ENCODE peak calls at places on chromosome 7, in eight cellular contexts. I is AG04450, P is ovary, U is neural crest cell, C is endothelial cell of umbilical vein, V is NB4, A is heart left ventricle, H is endothelial cell. X is an unnamed sample.

GRCh38 chr7:12646139-12646538 is 41.3 kb upstream of the ARL4A start:
- DNase-seq in I (no peak), P (no peak), U (no peak), C (no peak), V (no peak), A (no peak), H (no peak), X (no peak)

GRCh38 chr7:105316578-105317375 is 71.9 kb downstream of the SRPK2 start:
- DNase-seq in I (no peak), P (no peak), U (no peak), C (no peak), V (no peak), A (no peak), H (no peak), X (no peak)

GRCh38 chr7:27106181-27106905 is 3.9 kb upstream of the HOXA2 start:
- DNase-seq in I (no peak), P (peak), U (no peak), C (peak), V (no peak), A (no peak), H (no peak), X (no peak)

GRCh38 chr7:112995091-112995824 is 91.4 kb downstream of the GPR85 start:
- DNase-seq in I (no peak), P (no peak), U (no peak), C (no peak), V (no peak), A (peak), H (no peak), X (no peak)

GRCh38 chr7:125059861-125060456 is 130.3 kb upstream of the POT1 start:
- DNase-seq in I (no peak), P (no peak), U (no peak), C (peak), V (peak), A (no peak), H (no peak), X (no peak)

GRCh38 chr7:102415685-102416225 is 17.6 kb upstream of the ORAI2 start:
- DNase-seq in I (no peak), P (no peak), U (no peak), C (peak), V (no peak), A (no peak), H (no peak), X (peak)

GRCh38 chr7:42493436-42494198 is 256.6 kb upstream of the GLI3 start:
- DNase-seq in I (peak), P (peak), U (peak), C (peak), V (no peak), A (peak), H (peak), X (no peak)

GRCh38 chr7:156238366-156239133 is 402.0 kb upstream of the RNF32 start:
- DNase-seq in I (no peak), P (no peak), U (no peak), C (no peak), V (no peak), A (no peak), H (no peak), X (no peak)

GRCh38 chr7:36078816-36079360 is 74.2 kb upstream of the EEPD1 start:
- DNase-seq in I (no peak), P (no peak), U (no peak), C (no peak), V (no peak), A (no peak), H (no peak), X (no peak)

GRCh38 chr7:19023477-19023876 is 94.0 kb downstream of the TWIST1 start:
- DNase-seq in I (no peak), P (no peak), U (no peak), C (no peak), V (no peak), A (no peak), H (no peak), X (no peak)

GRCh38 chr7:2710256-2710655 is 22.3 kb downstream of the AMZ1 start:
- DNase-seq in I (no peak), P (no peak), U (no peak), C (no peak), V (no peak), A (peak), H (no peak), X (peak)

GRCh38 chr7:64883113-64883905 is 19.8 kb upstream of the ZNF273 start:
- DNase-seq in I (no peak), P (peak), U (no peak), C (no peak), V (no peak), A (peak), H (no peak), X (no peak)

GRCh38 chr7:88243345-88243909 is 23.6 kb upstream of the SRI start:
- DNase-seq in I (no peak), P (no peak), U (no peak), C (peak), V (peak), A (no peak), H (peak), X (no peak)

GRCh38 chr7:45061807-45062206 is 27.0 kb downstream of the NACAD start:
- DNase-seq in I (no peak), P (no peak), U (no peak), C (no peak), V (no peak), A (no peak), H (no peak), X (no peak)

GRCh38 chr7:83976302-83976701 is 218.3 kb downstream of the SEMA3A start:
- DNase-seq in I (no peak), P (no peak), U (peak), C (peak), V (peak), A (no peak), H (no peak), X (no peak)

GRCh38 chr7:477626-478220 is 41.9 kb downstream of the PDGFA start:
- DNase-seq in I (no peak), P (no peak), U (no peak), C (no peak), V (no peak), A (peak), H (no peak), X (no peak)

GRCh38 chr7:47266131-47266706 is 315.7 kb downstream of the TNS3 start:
- DNase-seq in I (peak), P (peak), U (peak), C (peak), V (peak), A (peak), H (peak), X (no peak)

GRCh38 chr7:73728551-73728950 is 9.1 kb upstream of the STX1A start:
- DNase-seq in I (no peak), P (no peak), U (no peak), C (no peak), V (no peak), A (no peak), H (no peak), X (no peak)

GRCh38 chr7:32393861-32394260 is 96.3 kb downstream of the LSM5 start:
- DNase-seq in I (no peak), P (no peak), U (no peak), C (no peak), V (no peak), A (no peak), H (no peak), X (no peak)

GRCh38 chr7:74262639-74263398 is 8.6 kb upstream of the RFC2 start:
- DNase-seq in I (no peak), P (no peak), U (no peak), C (no peak), V (no peak), A (no peak), H (no peak), X (no peak)

GRCh38 chr7:12982178-12982577 is 294.7 kb downstream of the ARL4A start:
- DNase-seq in I (no peak), P (no peak), U (no peak), C (no peak), V (no peak), A (no peak), H (no peak), X (no peak)

GRCh38 chr7:54782829-54783228 is 23.8 kb upstream of the SEC61G start:
- DNase-seq in I (no peak), P (no peak), U (no peak), C (no peak), V (no peak), A (no peak), H (no peak), X (no peak)

GRCh38 chr7:128932862-128933821 is 4.6 kb upstream of the IRF5 start:
- DNase-seq in I (no peak), P (no peak), U (no peak), C (no peak), V (no peak), A (peak), H (no peak), X (peak)

GRCh38 chr7:8035647-8036518 is 67.3 kb downstream of the GLCCI1 start:
- DNase-seq in I (peak), P (no peak), U (no peak), C (peak), V (peak), A (no peak), H (no peak), X (no peak)

GRCh38 chr7:13279854-13280435 is 592.5 kb downstream of the ARL4A start:
- DNase-seq in I (peak), P (no peak), U (no peak), C (peak), V (peak), A (no peak), H (no peak), X (no peak)

GRCh38 chr7:152459724-152460251 is 24.0 kb upstream of the KMT2C start:
- DNase-seq in I (no peak), P (peak), U (no peak), C (no peak), V (peak), A (peak), H (no peak), X (no peak)

GRCh38 chr7:128211626-128212025 is 29.5 kb upstream of the LEP start:
- DNase-seq in I (no peak), P (no peak), U (no peak), C (no peak), V (no peak), A (no peak), H (no peak), X (no peak)

GRCh38 chr7:50648570-50649169 is 83.5 kb upstream of the DDC start:
- DNase-seq in I (no peak), P (no peak), U (no peak), C (no peak), V (no peak), A (no peak), H (no peak), X (no peak)

GRCh38 chr7:72538147-72538546 is 126.0 kb upstream of the CALN1 start:
- DNase-seq in I (no peak), P (no peak), U (no peak), C (no peak), V (no peak), A (no peak), H (no peak), X (no peak)

GRCh38 chr7:22393825-22394458 is 37.0 kb upstream of the RAPGEF5 start:
- DNase-seq in I (no peak), P (no peak), U (no peak), C (no peak), V (no peak), A (no peak), H (no peak), X (no peak)

GRCh38 chr7:64849250-64849923 is 53.7 kb upstream of the ZNF273 start:
- DNase-seq in I (no peak), P (no peak), U (no peak), C (no peak), V (peak), A (no peak), H (no peak), X (no peak)

GRCh38 chr7:116305485-116306408 is 95.4 kb downstream of the TES start:
- DNase-seq in I (no peak), P (no peak), U (no peak), C (no peak), V (no peak), A (no peak), H (no peak), X (no peak)

GRCh38 chr7:142657376-142657775 is 91.9 kb upstream of the PRSS1 start:
- DNase-seq in I (no peak), P (no peak), U (no peak), C (no peak), V (no peak), A (no peak), H (no peak), X (no peak)

GRCh38 chr7:142654398-142654797 is 94.9 kb upstream of the PRSS1 start:
- DNase-seq in I (no peak), P (no peak), U (no peak), C (no peak), V (no peak), A (no peak), H (no peak), X (no peak)
- TF ChIP-seq CTCF in I (no peak), P (no peak), U (no peak), C (peak), V (no peak), A (no peak), H (no peak), X (no peak)

GRCh38 chr7:4765776-4766490 is 9.5 kb upstream of the AP5Z1 start:
- DNase-seq in I (no peak), P (no peak), U (no peak), C (no peak), V (no peak), A (no peak), H (no peak), X (no peak)
- TF ChIP-seq CTCF in I (peak), P (no peak), U (peak), C (no peak), V (peak), A (no peak), H (peak), X (no peak)

GRCh38 chr7:92178928-92179373 is at the start of gene LRRD1:
- DNase-seq in I (peak), P (peak), U (peak), C (peak), V (peak), A (peak), H (peak), X (peak)

GRCh38 chr7:92177362-92177761 is 1.6 kb downstream of the LRRD1 start:
- DNase-seq in I (no peak), P (no peak), U (no peak), C (peak), V (peak), A (no peak), H (no peak), X (no peak)

GRCh38 chr7:92179393-92179924 is 517 bp upstream of the LRRD1 start:
- DNase-seq in I (no peak), P (no peak), U (no peak), C (no peak), V (no peak), A (no peak), H (peak), X (no peak)
- TF ChIP-seq CTCF in I (no peak), P (no peak), U (no peak), C (no peak), V (no peak), A (no peak), H (no peak), X (no peak)

GRCh38 chr7:92767427-92767826 is 68.9 kb downstream of the CDK6 start:
- DNase-seq in I (no peak), P (no peak), U (no peak), C (peak), V (no peak), A (no peak), H (no peak), X (no peak)
- TF ChIP-seq CTCF in I (no peak), P (no peak), U (no peak), C (no peak), V (no peak), A (no peak), H (no peak), X (no peak)

GRCh38 chr7:148255333-148255732 is 335.2 kb upstream of the C7orf33 start:
- DNase-seq in I (no peak), P (no peak), U (no peak), C (no peak), V (no peak), A (no peak), H (no peak), X (no peak)
- TF ChIP-seq CTCF in I (no peak), P (no peak), U (peak), C (no peak), V (no peak), A (peak), H (peak), X (no peak)

GRCh38 chr7:140673063-140673769 is 471 bp downstream of the ADCK2 start:
- DNase-seq in I (no peak), P (peak), U (peak), C (peak), V (peak), A (peak), H (peak), X (peak)
- TF ChIP-seq CTCF in I (no peak), P (no peak), U (peak), C (no peak), V (no peak), A (no peak), H (no peak), X (no peak)

GRCh38 chr7:95921543-95921942 is 149.2 kb downstream of the DYNC1I1 start:
- DNase-seq in I (no peak), P (no peak), U (no peak), C (no peak), V (no peak), A (no peak), H (no peak), X (no peak)

GRCh38 chr7:95922191-95922590 is 149.8 kb downstream of the DYNC1I1 start:
- DNase-seq in I (no peak), P (no peak), U (no peak), C (no peak), V (no peak), A (no peak), H (no peak), X (no peak)

GRCh38 chr7:95917622-95918021 is 145.3 kb downstream of the DYNC1I1 start:
- DNase-seq in I (no peak), P (peak), U (no peak), C (no peak), V (no peak), A (no peak), H (no peak), X (no peak)

GRCh38 chr7:95916573-95917371 is 144.4 kb downstream of the DYNC1I1 start:
- DNase-seq in I (peak), P (peak), U (peak), C (peak), V (peak), A (peak), H (peak), X (peak)

DNA sequence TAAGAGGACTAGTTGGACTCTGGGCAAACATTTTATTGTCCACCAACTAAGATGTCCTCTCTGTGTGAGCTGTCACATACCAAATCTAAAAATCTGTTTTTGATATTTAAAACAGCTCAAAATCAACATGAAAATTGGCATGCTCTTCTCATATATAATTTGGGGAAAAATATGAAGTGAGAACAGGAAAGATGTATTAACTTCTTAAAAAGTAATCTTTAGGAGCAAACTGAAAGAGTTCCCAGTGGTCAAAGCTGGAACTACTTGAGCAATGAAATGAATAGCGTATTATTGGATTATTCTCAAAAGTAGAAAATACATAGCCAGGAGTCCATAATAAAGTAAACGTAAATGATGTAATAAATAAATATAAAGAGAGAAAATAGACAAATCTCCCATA is 147.2 kb downstream of the DYNC1I1 start:
- DNase-seq in I (no peak), P (no peak), U (no peak), C (no peak), V (no peak), A (no peak), H (no peak), X (no peak)
- TF ChIP-seq CTCF in I (peak), P (no peak), U (peak), C (no peak), V (peak), A (no peak), H (peak), X (no peak)

GRCh38 chr7:158704524-158705233 is at the start of gene NCAPG2:
- DNase-seq in I (peak), P (peak), U (peak), C (peak), V (peak), A (peak), H (peak), X (peak)
- TF ChIP-seq CTCF in I (peak), P (peak), U (peak), C (no peak), V (peak), A (peak), H (no peak), X (peak)

GRCh38 chr7:30029696-30030095 is 1.5 kb downstream of the PLEKHA8 start:
- DNase-seq in I (no peak), P (no peak), U (no peak), C (no peak), V (peak), A (no peak), H (no peak), X (no peak)
- TF ChIP-seq CTCF in I (no peak), P (no peak), U (no peak), C (no peak), V (peak), A (no peak), H (no peak), X (no peak)

DNA sequence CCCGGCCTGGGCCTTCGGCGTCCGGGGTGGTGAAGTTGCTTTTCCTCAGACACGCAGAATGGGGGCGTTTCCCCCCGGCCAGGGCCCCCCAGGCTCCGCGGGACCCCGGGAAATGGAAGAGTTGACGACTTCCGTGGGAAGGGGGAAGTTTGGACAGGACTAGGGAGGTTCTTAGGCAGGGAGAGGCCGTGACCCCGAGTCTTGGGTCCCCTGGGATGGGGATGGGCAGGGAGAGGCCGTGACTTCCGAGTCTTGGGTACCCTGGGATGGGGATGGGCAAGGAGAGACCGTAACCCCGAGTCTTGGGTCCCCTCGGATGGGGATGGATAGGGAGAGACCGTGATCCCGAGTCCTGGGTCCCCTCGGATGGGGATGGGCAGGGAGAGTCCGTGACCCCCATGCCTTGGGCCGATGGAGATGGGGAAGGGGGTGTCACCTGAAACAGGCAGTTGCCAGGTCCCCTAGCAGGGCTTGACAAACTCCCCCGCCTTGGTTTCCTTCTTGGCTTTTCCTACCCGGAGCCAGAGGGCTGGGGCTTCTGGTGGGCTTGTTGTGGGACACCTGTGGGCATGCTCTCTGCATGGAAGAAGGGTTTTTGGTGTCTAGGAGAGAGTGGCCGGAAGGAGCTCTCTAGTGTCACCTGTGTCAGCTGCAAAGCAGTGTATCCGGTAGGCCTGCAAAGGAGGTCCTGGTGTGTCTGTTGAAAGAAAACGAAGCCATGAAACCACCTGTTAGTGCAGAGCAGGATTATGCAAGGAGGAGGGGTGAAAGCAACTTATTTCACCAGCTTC is 1.1 kb downstream of the TRRAP start:
- DNase-seq in I (no peak), P (no peak), U (no peak), C (no peak), V (peak), A (peak), H (no peak), X (peak)
- TF ChIP-seq CTCF in I (no peak), P (no peak), U (peak), C (no peak), V (peak), A (no peak), H (peak), X (peak)

X was measured in CD4-positive, alpha-beta T cell.